ENCODE peak calls at places on chromosomes 4 and X, in seven cellular contexts. F, L, N, T, C, I and J are unnamed samples.

GRCh38 chr4:113673450-113673849 is 88.1 kb downstream of the CAMK2D start:
- DNase-seq in C (no peak), L (no peak), N (no peak), I (peak), F (no peak), T (no peak), J (no peak)

GRCh38 chr4:98430708-98431403 is 169.7 kb downstream of the RAP1GDS1 start:
- DNase-seq in C (no peak), T (peak), N (no peak), F (no peak), L (peak), I (peak), J (no peak)

GRCh38 chrX:114028907-114029662 is 554.8 kb upstream of the HTR2C start:
- DNase-seq in N (no peak), F (no peak), I (no peak), L (no peak), C (no peak), T (no peak), J (no peak)

GRCh38 chr4:112951362-112951962 is 98.0 kb upstream of the ANK2 start:
- DNase-seq in F (no peak), I (no peak), C (peak), L (no peak), N (no peak), T (no peak), J (no peak)

GRCh38 chrX:45758319-45758718 is 557.6 kb upstream of the DIPK2B start:
- DNase-seq in C (no peak), F (no peak), L (peak), N (no peak), I (no peak), T (no peak), J (no peak)

GRCh38 chrX:154600962-154601374 is 16.0 kb downstream of the CTAG1A start:
- DNase-seq in I (peak), L (no peak), N (no peak), T (no peak), F (no peak), C (no peak), J (no peak)

GRCh38 chr4:5366421-5366820 is 315.1 kb downstream of the STK32B start:
- DNase-seq in C (no peak), L (peak), N (no peak), T (peak), I (peak), F (no peak), J (no peak)

GRCh38 chr4:176492648-176493302 is 173.0 kb downstream of the SPCS3 start:
- DNase-seq in C (no peak), N (no peak), F (no peak), T (no peak), L (no peak), I (no peak), J (no peak)

GRCh38 chr4:15459706-15460105 is 10.0 kb upstream of the CC2D2A start:
- DNase-seq in T (no peak), N (no peak), C (no peak), L (no peak), I (no peak), F (no peak), J (no peak)

GRCh38 chr4:15451181-15451865 is 18.4 kb upstream of the CC2D2A start:
- DNase-seq in I (no peak), L (no peak), N (no peak), C (no peak), T (no peak), F (no peak), J (no peak)

GRCh38 chr4:15457401-15458201 is 12.1 kb upstream of the CC2D2A start:
- DNase-seq in T (no peak), L (peak), F (no peak), N (no peak), I (no peak), C (peak), J (no peak)

GRCh38 chr4:15451866-15452765 is 17.6 kb upstream of the CC2D2A start:
- DNase-seq in F (no peak), N (no peak), L (peak), I (peak), T (peak), C (no peak), J (no peak)

DNA sequence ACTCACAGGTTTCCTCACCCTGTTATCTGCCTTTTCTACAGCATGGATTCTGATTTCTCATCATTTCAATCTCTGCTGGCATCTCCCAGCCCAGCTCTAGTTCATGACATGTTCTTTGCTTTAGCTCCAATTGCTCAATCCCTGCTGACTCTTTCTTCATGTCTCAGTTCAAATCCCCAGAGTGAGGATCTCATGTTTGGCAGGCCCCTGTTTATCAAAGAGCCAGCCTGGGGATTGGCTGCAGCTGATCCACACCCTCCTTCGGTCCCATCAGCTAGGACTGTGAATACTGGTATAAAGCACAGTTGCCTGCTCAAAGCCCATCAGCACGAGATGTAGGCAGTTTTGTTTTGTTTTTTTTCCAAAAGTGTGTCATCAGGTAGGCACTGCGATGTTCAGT is 14.4 kb upstream of the CC2D2A start:
- DNase-seq in I (no peak), T (no peak), F (no peak), N (peak), L (peak), C (no peak), J (no peak)
- H3K4me3 ChIP-seq in I (no peak), T (no peak), F (no peak), N (no peak), L (no peak), C (no peak), J (no peak)

GRCh38 chrX:136733613-136734012 is 47.1 kb downstream of the ARHGEF6 start:
- DNase-seq in F (no peak), T (no peak), C (no peak), L (no peak), N (no peak), I (no peak), J (no peak)

GRCh38 chrX:136735604-136736003 is 45.1 kb downstream of the ARHGEF6 start:
- DNase-seq in C (no peak), L (no peak), N (no peak), T (no peak), F (no peak), I (no peak), J (no peak)

GRCh38 chrX:136728393-136728792 is 52.3 kb downstream of the ARHGEF6 start:
- DNase-seq in T (no peak), I (no peak), F (no peak), N (no peak), L (no peak), C (no peak), J (no peak)

GRCh38 chrX:136731798-136732197 is 48.9 kb downstream of the ARHGEF6 start:
- DNase-seq in C (no peak), T (no peak), L (no peak), I (no peak), N (no peak), F (no peak), J (no peak)

DNA sequence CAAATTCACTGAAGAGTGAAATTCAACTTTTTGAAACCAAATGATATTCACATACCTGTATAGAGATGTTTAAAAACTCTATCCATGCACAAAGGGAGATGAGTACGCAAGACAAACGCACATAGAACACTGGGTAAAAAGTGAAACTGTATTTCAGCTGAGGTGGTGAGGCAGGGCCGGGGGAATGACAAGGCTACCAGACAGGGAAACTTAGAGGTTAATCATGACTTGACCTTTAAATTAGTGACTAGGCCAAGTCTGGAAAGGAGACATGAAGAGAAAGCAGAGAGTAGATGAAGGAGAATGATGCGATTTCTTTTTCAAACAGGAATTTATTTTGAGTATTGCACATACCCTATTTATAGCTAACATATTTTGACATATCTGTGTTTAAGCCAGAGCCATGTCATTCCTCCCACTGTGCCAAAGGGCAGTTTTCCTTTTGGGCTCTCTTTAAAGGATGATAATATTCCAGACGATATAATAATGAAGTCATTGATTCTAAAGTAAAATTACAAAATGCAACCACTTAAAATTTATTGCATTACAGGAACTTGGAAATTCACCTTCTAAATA is 49.4 kb downstream of the ARHGEF6 start:
- DNase-seq in C (no peak), L (no peak), N (no peak), F (no peak), T (no peak), I (no peak), J (no peak)
- H3K4me3 ChIP-seq in C (no peak), L (no peak), N (no peak), F (no peak), T (no peak), I (no peak), J (no peak)

GRCh38 chr4:137122876-137123275 is 409.4 kb downstream of the PCDH18 start:
- DNase-seq in F (no peak), C (no peak), I (no peak), T (no peak), N (no peak), L (no peak), J (no peak)

GRCh38 chr4:137129471-137130244 is 402.6 kb downstream of the PCDH18 start:
- DNase-seq in C (no peak), F (no peak), T (no peak), L (peak), I (no peak), N (no peak), J (no peak)

GRCh38 chr4:137124278-137124932 is 407.9 kb downstream of the PCDH18 start:
- DNase-seq in N (no peak), I (peak), L (peak), T (peak), C (peak), F (peak), J (no peak)

GRCh38 chr4:137125011-137125410 is 407.3 kb downstream of the PCDH18 start:
- DNase-seq in T (peak), F (no peak), I (peak), N (no peak), C (no peak), L (peak), J (no peak)
- H3K4me3 ChIP-seq in T (peak), F (no peak), I (peak), N (peak), C (no peak), L (peak), J (no peak)

DNA sequence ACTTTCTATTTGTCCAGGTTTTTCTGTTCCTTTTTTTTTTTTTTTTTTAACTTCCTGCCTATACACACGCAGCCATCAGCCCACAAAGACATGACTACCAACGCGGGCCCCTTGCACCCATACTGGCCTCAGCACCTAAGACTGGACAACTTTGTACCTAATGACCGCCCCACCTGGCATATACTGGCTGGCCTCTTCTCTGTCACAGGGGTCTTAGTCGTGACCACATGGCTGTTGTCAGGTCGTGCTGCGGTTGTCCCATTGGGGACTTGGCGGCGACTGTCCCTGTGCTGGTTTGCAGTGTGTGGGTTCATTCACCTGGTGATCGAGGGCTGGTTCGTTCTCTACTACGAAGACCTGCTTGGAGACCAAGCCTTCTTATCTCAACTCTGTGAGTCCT is 2.1 kb downstream of the EBP start:
- DNase-seq in C (no peak), L (no peak), I (no peak), F (no peak), N (no peak), T (no peak), J (no peak)
- H3K4me3 ChIP-seq in C (no peak), L (no peak), I (no peak), F (no peak), N (no peak), T (no peak), J (no peak)